ENCODE peak calls at places on chromosomes 11 and 22, in eight cellular contexts. One of them, this sample, is unnamed. For H3K27me3, the result is how much of the 10 kb centered on the place peaks cover.

GRCh38 chr11:125591659-125592304 is 870 bp upstream of the STT3A start:
- DNase-seq in keratinocyte: no peak
- DNase-seq in left ventricle myocardium inferior: peak
- DNase-seq in lung: peak
- DNase-seq in fibroblast of lung: peak
- DNase-seq in stomach: peak
- DNase-seq in tibial artery: peak
- DNase-seq in spleen: peak
- DNase-seq in this sample: no peak

GRCh38 chr22:30776476-30776875 is 81.8 kb downstream of the OSBP2 start:
- DNase-seq in lung: no peak
- DNase-seq in fibroblast of lung: no peak
- DNase-seq in tibial artery: no peak
- DNase-seq in keratinocyte: no peak
- DNase-seq in spleen: no peak
- DNase-seq in left ventricle myocardium inferior: no peak
- DNase-seq in stomach: no peak
- DNase-seq in this sample: no peak

GRCh38 chr11:1112351-1113191 is 37.9 kb downstream of the MUC2 start:
- DNase-seq in tibial artery: no peak
- DNase-seq in lung: no peak
- DNase-seq in spleen: peak
- DNase-seq in fibroblast of lung: no peak
- DNase-seq in left ventricle myocardium inferior: peak
- DNase-seq in stomach: no peak
- DNase-seq in keratinocyte: no peak
- DNase-seq in this sample: no peak

GRCh38 chr11:116984589-116984988 is 113.6 kb downstream of the SIK3 start:
- DNase-seq in lung: no peak
- DNase-seq in tibial artery: no peak
- DNase-seq in left ventricle myocardium inferior: no peak
- DNase-seq in keratinocyte: peak
- DNase-seq in fibroblast of lung: peak
- DNase-seq in spleen: no peak
- DNase-seq in stomach: no peak
- DNase-seq in this sample: peak

GRCh38 chr11:69576069-69576782 is 64.7 kb upstream of the CCND1 start:
- DNase-seq in stomach: no peak
- DNase-seq in tibial artery: no peak
- DNase-seq in left ventricle myocardium inferior: no peak
- DNase-seq in lung: no peak
- DNase-seq in fibroblast of lung: no peak
- DNase-seq in keratinocyte: no peak
- DNase-seq in spleen: no peak
- DNase-seq in this sample: no peak

GRCh38 chr22:19817561-19818263 is 37.0 kb downstream of the GNB1L start:
- DNase-seq in left ventricle myocardium inferior: no peak
- DNase-seq in keratinocyte: no peak
- DNase-seq in lung: peak
- DNase-seq in fibroblast of lung: no peak
- DNase-seq in tibial artery: no peak
- DNase-seq in spleen: no peak
- DNase-seq in stomach: peak
- DNase-seq in this sample: no peak

GRCh38 chr11:45806072-45806933 is 1.4 kb downstream of the SLC35C1 start:
- DNase-seq in keratinocyte: no peak
- DNase-seq in tibial artery: no peak
- DNase-seq in stomach: no peak
- DNase-seq in left ventricle myocardium inferior: no peak
- DNase-seq in lung: no peak
- DNase-seq in fibroblast of lung: no peak
- DNase-seq in spleen: no peak
- DNase-seq in this sample: no peak

GRCh38 chr11:6576471-6577373 is 26.7 kb downstream of the RRP8 start:
- DNase-seq in stomach: no peak
- DNase-seq in spleen: no peak
- DNase-seq in tibial artery: no peak
- DNase-seq in keratinocyte: no peak
- DNase-seq in left ventricle myocardium inferior: no peak
- DNase-seq in lung: no peak
- DNase-seq in fibroblast of lung: peak
- DNase-seq in this sample: peak

GRCh38 chr22:37403267-37403960 is 23.9 kb downstream of the ELFN2 start:
- DNase-seq in spleen: no peak
- DNase-seq in tibial artery: no peak
- DNase-seq in fibroblast of lung: no peak
- DNase-seq in left ventricle myocardium inferior: no peak
- DNase-seq in lung: no peak
- DNase-seq in stomach: no peak
- DNase-seq in keratinocyte: no peak
- DNase-seq in this sample: no peak

GRCh38 chr11:77140231-77140959 is 12.3 kb downstream of the MYO7A start:
- DNase-seq in keratinocyte: no peak
- DNase-seq in left ventricle myocardium inferior: peak
- DNase-seq in spleen: no peak
- DNase-seq in fibroblast of lung: peak
- DNase-seq in lung: no peak
- DNase-seq in tibial artery: no peak
- DNase-seq in stomach: no peak
- DNase-seq in this sample: no peak

GRCh38 chr11:44950625-44951472 is at the start of gene TP53I11:
- DNase-seq in lung: peak
- DNase-seq in stomach: peak
- DNase-seq in keratinocyte: no peak
- DNase-seq in tibial artery: peak
- DNase-seq in spleen: peak
- DNase-seq in left ventricle myocardium inferior: peak
- DNase-seq in fibroblast of lung: peak
- DNase-seq in this sample: peak

GRCh38 chr22:45298934-45299505 is 10.7 kb upstream of the FAM118A start:
- DNase-seq in fibroblast of lung: no peak
- DNase-seq in left ventricle myocardium inferior: no peak
- DNase-seq in tibial artery: no peak
- DNase-seq in keratinocyte: no peak
- DNase-seq in lung: no peak
- DNase-seq in stomach: no peak
- DNase-seq in spleen: no peak
- DNase-seq in this sample: no peak

GRCh38 chr11:111183706-111184105 is 61.8 kb upstream of the POU2AF2 start:
- DNase-seq in spleen: no peak
- DNase-seq in keratinocyte: peak
- DNase-seq in left ventricle myocardium inferior: no peak
- DNase-seq in lung: no peak
- DNase-seq in fibroblast of lung: no peak
- DNase-seq in stomach: no peak
- DNase-seq in tibial artery: no peak
- DNase-seq in this sample: no peak

GRCh38 chr11:36376315-36376887 is 80.3 kb downstream of the PRR5L start:
- DNase-seq in fibroblast of lung: no peak
- DNase-seq in spleen: peak
- DNase-seq in lung: no peak
- DNase-seq in left ventricle myocardium inferior: peak
- DNase-seq in keratinocyte: no peak
- DNase-seq in stomach: peak
- DNase-seq in tibial artery: peak
- DNase-seq in this sample: no peak

GRCh38 chr11:12087075-12087775 is 23.2 kb upstream of the MICAL2 start:
- DNase-seq in keratinocyte: no peak
- DNase-seq in tibial artery: peak
- DNase-seq in fibroblast of lung: peak
- DNase-seq in lung: no peak
- DNase-seq in stomach: no peak
- DNase-seq in left ventricle myocardium inferior: no peak
- DNase-seq in spleen: peak
- DNase-seq in this sample: no peak

GRCh38 chr22:42326301-42326700 is 55.8 kb upstream of the TCF20 start:
- DNase-seq in spleen: no peak
- DNase-seq in lung: no peak
- DNase-seq in stomach: no peak
- DNase-seq in keratinocyte: no peak
- DNase-seq in fibroblast of lung: no peak
- DNase-seq in left ventricle myocardium inferior: no peak
- DNase-seq in tibial artery: no peak
- DNase-seq in this sample: no peak

DNA sequence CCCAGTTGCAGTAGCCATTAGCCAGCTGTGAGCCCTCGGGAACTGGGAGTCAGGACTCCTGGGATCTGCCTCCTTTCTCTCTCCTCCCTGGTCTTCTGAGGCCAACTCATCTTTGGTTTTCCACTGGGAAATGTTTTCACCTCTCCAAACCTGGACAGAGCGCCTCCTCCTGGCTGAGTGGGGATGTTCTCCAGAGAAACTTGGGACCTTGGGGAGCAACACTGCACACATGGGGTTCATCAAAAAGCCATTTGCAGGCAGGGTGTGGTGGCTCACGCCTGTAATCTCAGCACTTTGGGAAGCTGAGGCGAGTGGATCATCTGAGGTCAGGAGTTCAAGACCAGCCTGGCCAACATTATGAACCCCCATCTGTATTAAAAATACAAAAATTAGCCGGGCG is 145.4 kb downstream of the NECTIN1 start:
- DNase-seq in fibroblast of lung: no peak
- DNase-seq in stomach: no peak
- DNase-seq in left ventricle myocardium inferior: no peak
- DNase-seq in keratinocyte: no peak
- DNase-seq in lung: no peak
- DNase-seq in spleen: no peak
- DNase-seq in tibial artery: no peak
- DNase-seq in this sample: no peak
- TF ChIP-seq CTCF in fibroblast of lung: peak
- TF ChIP-seq CTCF in stomach: no peak
- TF ChIP-seq CTCF in left ventricle myocardium inferior: no peak
- TF ChIP-seq CTCF in keratinocyte: peak
- TF ChIP-seq CTCF in lung: no peak
- TF ChIP-seq CTCF in spleen: no peak
- TF ChIP-seq CTCF in tibial artery: no peak
- TF ChIP-seq CTCF in this sample: no peak

GRCh38 chr22:46736705-46737104 is 1.3 kb downstream of the CERK start:
- DNase-seq in fibroblast of lung: no peak
- DNase-seq in lung: no peak
- DNase-seq in left ventricle myocardium inferior: no peak
- DNase-seq in spleen: no peak
- DNase-seq in keratinocyte: no peak
- DNase-seq in stomach: no peak
- DNase-seq in tibial artery: no peak
- DNase-seq in this sample: no peak
- H3K4me3 ChIP-seq in fibroblast of lung: peak
- H3K4me3 ChIP-seq in lung: no peak
- H3K4me3 ChIP-seq in left ventricle myocardium inferior: peak
- H3K4me3 ChIP-seq in spleen: peak
- H3K4me3 ChIP-seq in keratinocyte: peak
- H3K4me3 ChIP-seq in stomach: peak
- H3K4me3 ChIP-seq in tibial artery: peak
- H3K4me3 ChIP-seq in this sample: peak

GRCh38 chr11:2155511-2155910 is 5.5 kb downstream of the INS start:
- DNase-seq in stomach: no peak
- DNase-seq in keratinocyte: no peak
- DNase-seq in lung: no peak
- DNase-seq in spleen: no peak
- DNase-seq in left ventricle myocardium inferior: no peak
- DNase-seq in fibroblast of lung: no peak
- DNase-seq in tibial artery: no peak
- DNase-seq in this sample: no peak
- H3K27me3 ChIP-seq in stomach: half or more
- H3K27me3 ChIP-seq in keratinocyte: under half
- H3K27me3 ChIP-seq in lung: under half
- H3K27me3 ChIP-seq in spleen: under half
- H3K27me3 ChIP-seq in left ventricle myocardium inferior: half or more
- H3K27me3 ChIP-seq in fibroblast of lung: under half
- H3K27me3 ChIP-seq in tibial artery: half or more
- H3K27me3 ChIP-seq in this sample: under half

GRCh38 chr11:102933627-102934026 is 21.9 kb downstream of the MMP13 start:
- DNase-seq in left ventricle myocardium inferior: no peak
- DNase-seq in lung: no peak
- DNase-seq in stomach: no peak
- DNase-seq in fibroblast of lung: no peak
- DNase-seq in spleen: no peak
- DNase-seq in keratinocyte: no peak
- DNase-seq in tibial artery: no peak
- DNase-seq in this sample: no peak

GRCh38 chr11:102934735-102935134 is 20.8 kb downstream of the MMP13 start:
- DNase-seq in lung: no peak
- DNase-seq in keratinocyte: no peak
- DNase-seq in fibroblast of lung: no peak
- DNase-seq in stomach: no peak
- DNase-seq in spleen: no peak
- DNase-seq in tibial artery: no peak
- DNase-seq in left ventricle myocardium inferior: no peak
- DNase-seq in this sample: no peak

GRCh38 chr11:102936864-102937509 is 18.5 kb downstream of the MMP13 start:
- DNase-seq in fibroblast of lung: no peak
- DNase-seq in left ventricle myocardium inferior: no peak
- DNase-seq in tibial artery: no peak
- DNase-seq in spleen: no peak
- DNase-seq in lung: no peak
- DNase-seq in keratinocyte: no peak
- DNase-seq in stomach: no peak
- DNase-seq in this sample: no peak

GRCh38 chr11:102932678-102933077 is 22.9 kb downstream of the MMP13 start:
- DNase-seq in stomach: no peak
- DNase-seq in spleen: no peak
- DNase-seq in lung: no peak
- DNase-seq in tibial artery: no peak
- DNase-seq in keratinocyte: no peak
- DNase-seq in fibroblast of lung: no peak
- DNase-seq in left ventricle myocardium inferior: no peak
- DNase-seq in this sample: no peak

GRCh38 chr11:102935514-102935913 is 20.0 kb downstream of the MMP13 start:
- DNase-seq in spleen: no peak
- DNase-seq in fibroblast of lung: no peak
- DNase-seq in tibial artery: no peak
- DNase-seq in keratinocyte: no peak
- DNase-seq in left ventricle myocardium inferior: no peak
- DNase-seq in lung: no peak
- DNase-seq in stomach: no peak
- DNase-seq in this sample: no peak
- TF ChIP-seq CTCF in spleen: no peak
- TF ChIP-seq CTCF in fibroblast of lung: peak
- TF ChIP-seq CTCF in tibial artery: no peak
- TF ChIP-seq CTCF in keratinocyte: no peak
- TF ChIP-seq CTCF in left ventricle myocardium inferior: no peak
- TF ChIP-seq CTCF in lung: no peak
- TF ChIP-seq CTCF in stomach: no peak
- TF ChIP-seq CTCF in this sample: peak

GRCh38 chr11:96242191-96242845 is 100.7 kb downstream of the MAML2 start:
- DNase-seq in left ventricle myocardium inferior: no peak
- DNase-seq in stomach: no peak
- DNase-seq in lung: no peak
- DNase-seq in spleen: no peak
- DNase-seq in fibroblast of lung: peak
- DNase-seq in tibial artery: no peak
- DNase-seq in keratinocyte: no peak
- DNase-seq in this sample: no peak
- H3K4me3 ChIP-seq in left ventricle myocardium inferior: peak
- H3K4me3 ChIP-seq in stomach: no peak
- H3K4me3 ChIP-seq in lung: no peak
- H3K4me3 ChIP-seq in spleen: peak
- H3K4me3 ChIP-seq in fibroblast of lung: peak
- H3K4me3 ChIP-seq in tibial artery: peak
- H3K4me3 ChIP-seq in keratinocyte: peak
- H3K4me3 ChIP-seq in this sample: no peak